ENCODE peak calls at places on chromosome 13, in four cellular contexts. K is EL, W is astrocyte of the spinal cord, Q is AG04449. O is an unnamed sample.

GRCh38 chr13:23504188-23504587 is 66.0 kb upstream of the TNFRSF19 start:
- DNase-seq in K (peak; percentile 91), W (no peak), Q (no peak), O (peak; percentile 90)

GRCh38 chr13:99377641-99378040 is 70.4 kb upstream of the GPR183 start:
- DNase-seq in K (no peak), W (no peak), Q (no peak), O (no peak)

GRCh38 chr13:67464154-67464553 is 234.0 kb upstream of the PCDH9 start:
- DNase-seq in K (no peak), W (no peak), Q (no peak), O (no peak)

GRCh38 chr13:74290324-74290773 is 156.1 kb upstream of the KLF12 start:
- DNase-seq in K (no peak), W (peak; percentile 96), Q (no peak), O (peak; percentile 76)

GRCh38 chr13:19289180-19289579 is 107.6 kb upstream of the TUBA3C start:
- DNase-seq in Q (no peak), W (no peak), K (no peak), O (no peak)

GRCh38 chr13:95607363-95607762 is 37.1 kb downstream of the DZIP1 start:
- DNase-seq in Q (no peak), K (peak; percentile 57), W (peak; percentile 68), O (peak; percentile 59)

GRCh38 chr13:73054712-73055111 is 4.1 kb upstream of the KLF5 start:
- DNase-seq in K (no peak), W (no peak), Q (no peak), O (no peak)

GRCh38 chr13:61128850-61129645 is 286.6 kb downstream of the PCDH20 start:
- DNase-seq in W (peak; percentile 38), Q (no peak), K (no peak), O (no peak)

GRCh38 chr13:60152904-60153303 is 10.8 kb downstream of the DIAPH3 start:
- DNase-seq in K (no peak), W (no peak), Q (no peak), O (no peak)

GRCh38 chr13:97574926-97575325 is 141.0 kb downstream of the RAP2A start:
- DNase-seq in Q (no peak), W (peak; percentile 3), K (peak; percentile 6), O (peak; percentile 39)

GRCh38 chr13:31556376-31556775 is 182.9 kb upstream of the RXFP2 start:
- DNase-seq in K (peak; percentile 88), W (peak; percentile 53), Q (peak; percentile 52), O (peak; percentile 82)

GRCh38 chr13:49020940-49021548 is 45.3 kb downstream of the FNDC3A start:
- DNase-seq in Q (no peak), W (peak; percentile 52), K (peak; percentile 29), O (peak; percentile 21)

GRCh38 chr13:49185264-49185663 is 34.9 kb upstream of the MLNR start:
- DNase-seq in W (peak; percentile 13), Q (no peak), K (no peak), O (no peak)

GRCh38 chr13:100382787-100383186 is 205.8 kb downstream of the GGACT start:
- DNase-seq in W (peak; percentile 52), K (peak; percentile 57), Q (no peak), O (peak; percentile 72)

GRCh38 chr13:108779308-108779707 is 149.9 kb downstream of the MYO16 start:
- DNase-seq in K (no peak), W (no peak), Q (no peak), O (no peak)

GRCh38 chr13:51339354-51339753 is at the start of gene SERPINE3:
- DNase-seq in Q (no peak), W (no peak), K (no peak), O (no peak)

GRCh38 chr13:28582225-28582891 is 76.6 kb upstream of the POMP start:
- DNase-seq in W (peak; percentile 13), K (peak; percentile 16), Q (no peak), O (peak; percentile 30)

GRCh38 chr13:53151692-53152421 is 123.2 kb downstream of the OLFM4 start:
- DNase-seq in K (peak; percentile 54), Q (no peak), W (no peak), O (peak; percentile 53)

GRCh38 chr13:106570354-106570822 is 2.5 kb upstream of the ARGLU1 start:
- DNase-seq in K (peak; percentile 74), Q (no peak), W (no peak), O (peak; percentile 72)

GRCh38 chr13:94470126-94470525 is 9.4 kb downstream of the DCT start:
- DNase-seq in Q (no peak), K (no peak), W (no peak), O (no peak)

GRCh38 chr13:73248711-73249580 is 190.1 kb downstream of the KLF5 start:
- DNase-seq in K (no peak), W (no peak), Q (no peak), O (peak; percentile 35)

GRCh38 chr13:23289917-23290357 is 109.2 kb downstream of the SGCG start:
- DNase-seq in Q (peak; percentile 19), K (peak; percentile 65), W (peak; percentile 15), O (peak; percentile 74)

GRCh38 chr13:104017317-104017716 is 951.1 kb upstream of the SLC10A2 start:
- DNase-seq in Q (no peak), W (no peak), K (no peak), O (no peak)

GRCh38 chr13:42049454-42049780 is 969 bp downstream of the DGKH start:
- DNase-seq in Q (no peak), W (no peak), K (no peak), O (no peak)

GRCh38 chr13:113125506-113126264 is 3.1 kb downstream of the F10 start:
- DNase-seq in K (no peak), W (no peak), Q (no peak), O (no peak)

GRCh38 chr13:110400786-110401533 is 93.9 kb downstream of the COL4A2 start:
- DNase-seq in Q (no peak), K (peak; percentile 83), W (no peak), O (peak; percentile 88)

GRCh38 chr13:36275190-36276002 is 22.2 kb downstream of the CCDC169 start:
- DNase-seq in Q (no peak), K (peak; percentile 51), W (peak; percentile 82), O (peak; percentile 71)

GRCh38 chr13:39250440-39250839 is 212.2 kb downstream of the NHLRC3 start:
- DNase-seq in K (no peak), Q (no peak), W (no peak), O (no peak)

GRCh38 chr13:96984061-96984508 is 10.2 kb downstream of the OXGR1 start:
- DNase-seq in W (no peak), Q (no peak), K (no peak), O (no peak)

GRCh38 chr13:67416047-67416925 is 186.2 kb upstream of the PCDH9 start:
- DNase-seq in W (peak; percentile 39), Q (no peak), K (peak; percentile 30), O (no peak)

GRCh38 chr13:76637651-76638111 is 248.5 kb downstream of the KCTD12 start:
- DNase-seq in Q (no peak), W (peak; percentile 64), K (peak; percentile 13), O (peak; percentile 35)

GRCh38 chr13:69198706-69199105 is 908.9 kb upstream of the ATXN8OS start:
- DNase-seq in W (no peak), K (no peak), Q (no peak), O (no peak)

GRCh38 chr13:112153846-112154245 is 86.9 kb downstream of the SOX1 start:
- DNase-seq in W (no peak), Q (no peak), K (no peak), O (no peak)